ENCODE peak calls at places on chromosomes 2 and 18, in seven cellular contexts. S is cardiac muscle cell; E is activated CD8-positive, alpha-beta memory T cell treated with anti-CD3 and anti-CD28 coated beads, Interleukin-2, amount 10 ng/mL, durations not matched to agents 7 days and 5 days; U is astrocyte; A is H7; J is HEK293T; T is lung. K is an unnamed sample.

GRCh38 chr18:45837283-45838070 is 12.0 kb downstream of the SIGLEC15 start:
- DNase-seq in J (no peak), U (peak; percentile 36), E (peak; percentile 66), S (peak; percentile 76), T (no peak), A (peak; percentile 84), K (peak; percentile 67)

GRCh38 chr2:195488567-195488966 is 168.5 kb upstream of the SLC39A10 start:
- DNase-seq in T (no peak), E (no peak), J (no peak), A (no peak), S (no peak), U (no peak), K (no peak)

GRCh38 chr18:26419746-26420145 is 128.6 kb downstream of the KCTD1 start:
- DNase-seq in A (no peak), U (no peak), T (no peak), E (no peak), S (no peak), J (no peak), K (no peak)

GRCh38 chr2:236136483-236136882 is 31.7 kb downstream of the GBX2 start:
- DNase-seq in S (no peak), A (peak; percentile 37), E (no peak), U (no peak), J (no peak), T (no peak), K (no peak)

GRCh38 chr2:42879913-42880737 is 87.7 kb upstream of the HAAO start:
- DNase-seq in E (no peak), J (no peak), A (no peak), U (peak; percentile 23), S (no peak), T (no peak), K (no peak)

GRCh38 chr2:216777637-216778273 is 82.1 kb downstream of the TNP1 start:
- DNase-seq in S (peak; percentile 52), A (peak; percentile 81), E (peak; percentile 54), J (peak; percentile 81), U (no peak), T (no peak), K (peak; percentile 87)

GRCh38 chr2:127576433-127577207 is 41.1 kb downstream of the MYO7B start:
- DNase-seq in T (no peak), E (peak; percentile 27), J (no peak), S (peak; percentile 22), U (peak; percentile 29), A (peak; percentile 65), K (no peak)

GRCh38 chr18:3328522-3328921 is 66.6 kb downstream of the MYL12B start:
- DNase-seq in E (no peak), U (no peak), S (no peak), T (no peak), A (no peak), J (no peak), K (no peak)

GRCh38 chr18:54388203-54389142 is 30.8 kb downstream of the C18orf54 start:
- DNase-seq in A (peak; percentile 47), T (no peak), S (peak; percentile 5), U (peak; percentile 81), E (peak; percentile 80), J (peak; percentile 8), K (peak; percentile 70)

GRCh38 chr2:241272722-241273551 is 42.5 kb downstream of the HDLBP start:
- DNase-seq in E (peak; percentile 55), A (peak; percentile 90), U (peak; percentile 40), T (peak; percentile 50), J (peak; percentile 60), S (peak; percentile 76), K (peak; percentile 82)

GRCh38 chr2:55137024-55137958 is 87.0 kb upstream of the RTN4 start:
- DNase-seq in A (no peak), T (peak; percentile 38), E (no peak), S (no peak), U (no peak), J (no peak), K (no peak)

GRCh38 chr18:78526923-78527775 is 452.5 kb upstream of the SALL3 start:
- DNase-seq in J (no peak), S (peak; percentile 13), U (no peak), T (no peak), E (no peak), A (peak; percentile 81), K (peak; percentile 46)

GRCh38 chr2:213101686-213102460 is 49.5 kb downstream of the IKZF2 start:
- DNase-seq in T (no peak), S (no peak), J (no peak), U (no peak), E (no peak), A (no peak), K (no peak)

GRCh38 chr18:68542818-68543217 is 172.1 kb downstream of the TMX3 start:
- DNase-seq in T (no peak), J (no peak), S (peak; percentile 31), U (no peak), E (no peak), A (no peak), K (no peak)

GRCh38 chr2:128469203-128469602 is 150.5 kb upstream of the HS6ST1 start:
- DNase-seq in U (no peak), E (no peak), S (no peak), T (no peak), J (peak; percentile 41), A (peak; percentile 74), K (no peak)

GRCh38 chr2:43106767-43107527 is 119.5 kb downstream of the ZFP36L2 start:
- DNase-seq in A (no peak), J (no peak), S (no peak), E (no peak), T (no peak), U (no peak), K (no peak)

GRCh38 chr2:119710281-119710680 is 31.3 kb downstream of the TMEM177 start:
- DNase-seq in U (no peak), A (no peak), S (no peak), J (no peak), T (no peak), E (no peak), K (no peak)

K was measured in iPS-NIHi11.